ENCODE peak calls at places on chromosome 11, in seven cellular contexts. Y is lung; G is heart left ventricle; A is NCI-H510A; T is ovary; C is stimulated activated CD4-positive, alpha-beta T cell treated with anti-CD3 and anti-CD28 coated beads, Interleukin-4, amount 100 ng/mL, for 48 hours; P is stimulated activated CD8-positive, alpha-beta memory T cell treated with anti-CD3 and anti-CD28 coated beads, Interleukin-2, amount 100 ng/mL, for 48 hours. M is an unnamed sample.

GRCh38 chr11:121412000-121412587 is 40.0 kb upstream of the SORL1 start:
- DNase-seq in Y (no peak), G (no peak), A (no peak), T (no peak), C (no peak), P (no peak), M (no peak)

GRCh38 chr11:44711113-44711512 is 15.6 kb upstream of the TSPAN18 start:
- DNase-seq in Y (no peak), G (no peak), A (no peak), T (no peak), C (no peak), P (no peak), M (no peak)

GRCh38 chr11:13334068-13334785 is 56.6 kb downstream of the BMAL1 start:
- DNase-seq in Y (no peak), G (no peak), A (no peak), T (no peak), C (no peak), P (no peak), M (no peak)

GRCh38 chr11:34652191-34652958 is 31.5 kb downstream of the EHF start:
- DNase-seq in Y (no peak), G (no peak), A (no peak), T (no peak), C (no peak), P (no peak), M (no peak)

GRCh38 chr11:127274328-127274676 is 273.7 kb upstream of the KIRREL3 start:
- DNase-seq in Y (no peak), G (no peak), A (no peak), T (no peak), C (no peak), P (no peak), M (no peak)

GRCh38 chr11:925158-925495 is 543 bp upstream of the AP2A2 start:
- DNase-seq in Y (no peak), G (peak; percentile 69), A (no peak), T (peak; percentile 34), C (no peak), P (no peak), M (no peak)

GRCh38 chr11:130131957-130132850 is 27.4 kb upstream of the ST14 start:
- DNase-seq in Y (peak; percentile 64), G (no peak), A (no peak), T (no peak), C (no peak), P (no peak), M (peak; percentile 62)

GRCh38 chr11:67384851-67385366 is 6.9 kb upstream of the RAD9A start:
- DNase-seq in Y (no peak), G (no peak), A (no peak), T (peak; percentile 6), C (no peak), P (no peak), M (no peak)

GRCh38 chr11:134132808-134133207 is 63.9 kb downstream of the JAM3 start:
- DNase-seq in Y (no peak), G (no peak), A (no peak), T (no peak), C (no peak), P (no peak), M (no peak)

GRCh38 chr11:29018631-29019030 is 910.4 kb downstream of the METTL15 start:
- DNase-seq in Y (no peak), G (no peak), A (no peak), T (no peak), C (no peak), P (no peak), M (no peak)

GRCh38 chr11:64858467-64859401 is 14.3 kb upstream of the CDC42BPG start:
- DNase-seq in Y (no peak), G (no peak), A (no peak), T (no peak), C (no peak), P (peak; percentile 45), M (peak; percentile 73)

GRCh38 chr11:20596629-20597129 is 2.7 kb upstream of the SLC6A5 start:
- DNase-seq in Y (no peak), G (no peak), A (no peak), T (no peak), C (no peak), P (no peak), M (no peak)

GRCh38 chr11:45649544-45650165 is 15.8 kb downstream of the CHST1 start:
- DNase-seq in Y (no peak), G (no peak), A (no peak), T (no peak), C (no peak), P (no peak), M (no peak)

GRCh38 chr11:8744423-8744822 is 61.8 kb downstream of the RPL27A start:
- DNase-seq in Y (no peak), G (no peak), A (no peak), T (no peak), C (no peak), P (no peak), M (no peak)

GRCh38 chr11:35344990-35345655 is 74.2 kb downstream of the SLC1A2 start:
- DNase-seq in Y (peak; percentile 30), G (no peak), A (no peak), T (no peak), C (no peak), P (no peak), M (no peak)

GRCh38 chr11:94046796-94047195 is 25.6 kb downstream of the HEPHL1 start:
- DNase-seq in Y (no peak), G (no peak), A (no peak), T (no peak), C (no peak), P (no peak), M (no peak)

GRCh38 chr11:74611369-74611861 is 19.0 kb downstream of the POLD3 start:
- DNase-seq in Y (no peak), G (no peak), A (peak; percentile 17), T (no peak), C (no peak), P (no peak), M (no peak)

GRCh38 chr11:70440206-70440605 is 41.9 kb downstream of the CTTN start:
- DNase-seq in Y (no peak), G (no peak), A (no peak), T (no peak), C (no peak), P (no peak), M (no peak)

GRCh38 chr11:33391893-33392251 is 134.7 kb downstream of the HIPK3 start:
- DNase-seq in Y (no peak), G (no peak), A (no peak), T (no peak), C (no peak), P (no peak), M (no peak)

GRCh38 chr11:10528121-10528520 is 12.9 kb downstream of the RNF141 start:
- DNase-seq in Y (no peak), G (no peak), A (no peak), T (no peak), C (no peak), P (no peak), M (no peak)

GRCh38 chr11:126113515-126113957 is 50.9 kb upstream of the CDON start:
- DNase-seq in Y (peak; percentile 90), G (peak; percentile 82), A (peak; percentile 86), T (peak; percentile 90), C (no peak), P (no peak), M (no peak)

GRCh38 chr11:88297320-88298263 is 39.9 kb downstream of the CTSC start:
- DNase-seq in Y (no peak), G (no peak), A (no peak), T (no peak), C (no peak), P (no peak), M (no peak)